ENCODE peak calls at places on chromosomes 16 and 17, in nine cellular contexts. Y is body of pancreas; T is heart right ventricle; G is stimulated activated CD4-positive, alpha-beta T cell treated with anti-CD3 and anti-CD28 coated beads, TNF-alpha, amount 100 ng/mL, for 1 hour; L is fibroblast of mammary gland; J is cardiac fibroblast; P is neural crest cell; H is retinal pigment epithelial cell; B is activated CD8-positive, alpha-beta memory T cell treated with anti-CD3 and anti-CD28 coated beads for 4 hours. F is an unnamed sample.

GRCh38 chr17:62172492-62173291 is 107.6 kb upstream of the MED13 start:
- DNase-seq in L (peak; percentile 64), Y (no peak), P (no peak), H (no peak), T (no peak), G (no peak), J (peak; percentile 57), B (no peak), F (no peak)

GRCh38 chr16:84692451-84692850 is 7.3 kb upstream of the USP10 start:
- DNase-seq in P (no peak), Y (no peak), H (no peak), G (no peak), J (peak; percentile 58), B (no peak), T (no peak), L (no peak), F (no peak)

GRCh38 chr16:27851586-27851985 is 211.9 kb downstream of the GSG1L start:
- DNase-seq in J (no peak), Y (no peak), G (no peak), T (no peak), L (no peak), H (no peak), P (no peak), B (no peak), F (no peak)

GRCh38 chr17:4544656-4545216 is 10.4 kb downstream of the MYBBP1A start:
- DNase-seq in L (no peak), J (no peak), B (no peak), Y (no peak), H (no peak), G (no peak), P (no peak), T (no peak), F (no peak)

GRCh38 chr16:4261557-4262172 is 11.2 kb downstream of the TFAP4 start:
- DNase-seq in Y (peak; percentile 32), J (peak; percentile 36), B (no peak), T (no peak), H (no peak), L (peak; percentile 44), G (peak; percentile 36), P (peak; percentile 72), F (no peak)

GRCh38 chr17:3917391-3917931 is 1.2 kb upstream of the P2RX1 start:
- DNase-seq in B (no peak), P (no peak), H (no peak), T (peak; percentile 73), L (no peak), Y (no peak), G (no peak), J (peak; percentile 80), F (peak; percentile 72)

GRCh38 chr17:31492880-31493655 is 101.6 kb downstream of the RAB11FIP4 start:
- DNase-seq in B (peak; percentile 70), H (no peak), T (peak; percentile 42), P (no peak), L (no peak), G (peak; percentile 56), J (no peak), Y (no peak), F (peak; percentile 50)

GRCh38 chr17:29136998-29137730 is 43.0 kb downstream of the MYO18A start:
- DNase-seq in L (peak; percentile 80), Y (no peak), B (no peak), P (no peak), G (no peak), H (no peak), J (no peak), T (no peak), F (no peak)

GRCh38 chr16:77183137-77183536 is 7.9 kb upstream of the MON1B start:
- DNase-seq in H (no peak), T (no peak), J (no peak), L (no peak), P (no peak), G (no peak), B (no peak), Y (no peak), F (no peak)

GRCh38 chr17:64231567-64232141 is 31.4 kb downstream of the TEX2 start:
- DNase-seq in P (no peak), H (no peak), L (no peak), B (no peak), T (no peak), J (no peak), Y (no peak), G (no peak), F (no peak)

GRCh38 chr17:5022171-5022711 is 13.0 kb downstream of the SLC52A1 start:
- DNase-seq in J (no peak), L (no peak), Y (no peak), T (no peak), G (no peak), H (no peak), B (no peak), P (no peak), F (no peak)

GRCh38 chr17:54153423-54153822 is 330.7 kb downstream of the KIF2B start:
- DNase-seq in G (no peak), B (no peak), Y (no peak), J (no peak), L (no peak), T (no peak), P (no peak), H (no peak), F (no peak)

GRCh38 chr16:22052985-22053384 is 39.4 kb upstream of the VWA3A start:
- DNase-seq in L (no peak), B (no peak), P (no peak), H (no peak), G (no peak), Y (no peak), T (no peak), J (no peak), F (no peak)

GRCh38 chr17:11986939-11987329 is 10.3 kb downstream of the ZNF18 start:
- DNase-seq in G (no peak), P (no peak), J (peak; percentile 73), T (peak; percentile 5), H (peak; percentile 5), Y (no peak), L (peak; percentile 67), B (no peak), F (no peak)

GRCh38 chr16:2846511-2847310 is 11.3 kb downstream of the PRSS22 start:
- DNase-seq in L (peak; percentile 90), G (no peak), T (no peak), Y (no peak), H (peak; percentile 83), J (peak; percentile 17), B (no peak), P (no peak), F (no peak)

GRCh38 chr16:10868562-10869469 is 8.2 kb upstream of the CIITA start:
- DNase-seq in Y (no peak), B (no peak), H (no peak), J (no peak), T (peak; percentile 78), L (no peak), P (no peak), G (no peak), F (peak; percentile 49)

GRCh38 chr17:4596636-4597380 is 12.5 kb downstream of the SMTNL2 start:
- DNase-seq in H (no peak), T (no peak), L (no peak), G (no peak), J (no peak), B (no peak), P (no peak), Y (no peak), F (no peak)

GRCh38 chr17:73371285-73371684 is 59.5 kb upstream of the CDC42EP4 start:
- DNase-seq in J (peak; percentile 71), G (no peak), Y (no peak), L (peak; percentile 94), P (no peak), T (no peak), H (peak; percentile 51), B (no peak), F (no peak)

GRCh38 chr16:50747206-50747956 is 5.5 kb downstream of the CYLD start:
- DNase-seq in B (no peak), J (peak; percentile 24), T (no peak), Y (no peak), H (no peak), P (no peak), G (no peak), L (peak; percentile 27), F (no peak)

GRCh38 chr17:81025756-81026155 is 9.2 kb upstream of the BAIAP2 start:
- DNase-seq in T (no peak), P (no peak), L (peak; percentile 35), G (no peak), B (no peak), H (no peak), Y (no peak), J (no peak), F (peak; percentile 40)

GRCh38 chr17:30477758-30478115 is 529 bp downstream of the GOSR1 start:
- DNase-seq in L (peak; percentile 33), T (no peak), H (peak; percentile 0), B (no peak), J (no peak), G (no peak), Y (no peak), P (no peak), F (no peak)

GRCh38 chr16:56634715-56635440 is 2.4 kb downstream of the MT1M start:
- DNase-seq in H (no peak), J (no peak), B (no peak), Y (no peak), G (no peak), L (no peak), T (no peak), P (no peak), F (no peak)

GRCh38 chr17:42781639-42782401 is 1.4 kb downstream of the WNK4 start:
- DNase-seq in J (peak; percentile 46), P (no peak), Y (no peak), B (no peak), H (no peak), T (no peak), L (no peak), G (no peak), F (no peak)

GRCh38 chr17:59846391-59847165 is 46.2 kb downstream of the TUBD1 start:
- DNase-seq in G (no peak), Y (no peak), B (no peak), P (no peak), T (no peak), J (peak; percentile 87), H (no peak), L (peak; percentile 92), F (no peak)

GRCh38 chr16:68994324-68994723 is 111.1 kb upstream of the HAS3 start:
- DNase-seq in G (no peak), T (no peak), P (no peak), Y (no peak), H (no peak), B (no peak), J (no peak), L (no peak), F (no peak)

GRCh38 chr16:3138823-3139426 is 4.1 kb downstream of the ZNF213 start:
- DNase-seq in B (no peak), T (no peak), P (no peak), H (no peak), L (no peak), G (no peak), Y (no peak), J (no peak), F (no peak)

GRCh38 chr17:64707077-64707591 is 45.0 kb upstream of the SMURF2 start:
- DNase-seq in P (no peak), H (peak; percentile 71), G (no peak), L (peak; percentile 99), B (no peak), Y (peak; percentile 66), T (peak; percentile 93), J (peak; percentile 97), F (peak; percentile 78)

GRCh38 chr17:3012926-3013581 is 50.4 kb downstream of the OR1D5 start:
- DNase-seq in G (peak; percentile 31), P (peak; percentile 53), J (peak; percentile 76), L (peak; percentile 65), Y (peak; percentile 74), B (peak; percentile 12), T (peak; percentile 64), H (no peak), F (peak; percentile 77)

GRCh38 chr17:48672340-48672739 is 46.2 kb upstream of the HOXB9 start:
- DNase-seq in P (no peak), B (no peak), J (no peak), T (no peak), L (no peak), H (no peak), Y (no peak), G (no peak), F (no peak)

GRCh38 chr17:17351901-17352781 is 49.0 kb downstream of the NT5M start:
- DNase-seq in J (peak; percentile 54), H (peak; percentile 21), L (peak; percentile 61), P (no peak), G (no peak), T (peak; percentile 74), Y (no peak), B (no peak), F (peak; percentile 44)

GRCh38 chr17:57622886-57623433 is 122.1 kb downstream of the CCDC182 start:
- DNase-seq in P (no peak), H (no peak), Y (no peak), G (no peak), L (peak; percentile 54), B (no peak), T (peak; percentile 47), J (peak; percentile 47), F (no peak)